ENCODE peak calls at places on chromosome 15, in ten cellular contexts. M, D, F, R, T, W, J, E, I and Q are unnamed samples.

GRCh38 chr15:31034152-31034551 is 42.7 kb upstream of the MTMR10 start:
- DNase-seq in F (no peak), I (no peak), R (no peak), W (no peak), M (no peak), E (no peak), J (no peak), T (no peak), D (no peak), Q (no peak)

GRCh38 chr15:83155937-83156336 is 48.5 kb downstream of the TM6SF1 start:
- DNase-seq in E (no peak), I (no peak), T (no peak), R (no peak), M (no peak), J (no peak), D (no peak), W (no peak), F (no peak), Q (no peak)

GRCh38 chr15:101522621-101523559 is 33.4 kb upstream of the PCSK6 start:
- DNase-seq in W (no peak), M (no peak), I (no peak), F (no peak), R (no peak), J (no peak), D (no peak), E (no peak), T (no peak), Q (no peak)

GRCh38 chr15:34976743-34977142 is 7.2 kb upstream of the AQR start:
- DNase-seq in E (no peak), I (no peak), T (no peak), J (no peak), R (no peak), M (no peak), D (no peak), F (no peak), W (no peak), Q (no peak)

GRCh38 chr15:86178845-86179244 is 99.2 kb downstream of the AGBL1 start:
- DNase-seq in D (no peak), W (no peak), J (no peak), E (no peak), I (no peak), F (no peak), R (peak), M (no peak), T (no peak), Q (no peak)

GRCh38 chr15:62999923-63000484 is 42.5 kb upstream of the TPM1 start:
- DNase-seq in F (no peak), I (no peak), R (no peak), T (no peak), W (no peak), D (no peak), M (no peak), J (no peak), E (no peak), Q (no peak)

GRCh38 chr15:69537888-69538287 is 85.3 kb downstream of the RPLP1 start:
- DNase-seq in W (no peak), J (no peak), D (no peak), F (no peak), I (no peak), M (no peak), E (no peak), T (no peak), R (no peak), Q (no peak)

GRCh38 chr15:58285921-58286278 is 145.9 kb upstream of the LIPC start:
- DNase-seq in D (no peak), T (no peak), M (no peak), W (no peak), R (no peak), E (no peak), I (no peak), J (no peak), F (no peak), Q (no peak)

GRCh38 chr15:79673416-79674123 is 223.2 kb downstream of the MTHFS start:
- DNase-seq in I (no peak), W (no peak), R (peak), T (peak), M (no peak), D (no peak), J (no peak), F (no peak), E (no peak), Q (no peak)

GRCh38 chr15:44550734-44551133 is 13.8 kb downstream of the EIF3J start:
- DNase-seq in T (no peak), W (no peak), F (no peak), E (no peak), R (no peak), D (no peak), M (no peak), I (no peak), J (no peak), Q (no peak)

GRCh38 chr15:77276943-77277342 is 143.0 kb downstream of the PEAK1 start:
- DNase-seq in W (no peak), J (no peak), M (no peak), F (no peak), D (no peak), T (no peak), E (no peak), R (no peak), I (no peak), Q (no peak)

GRCh38 chr15:25065876-25066275 is 111.1 kb downstream of the SNRPN start:
- DNase-seq in W (peak), J (no peak), F (no peak), T (no peak), I (no peak), E (no peak), M (no peak), R (no peak), D (no peak), Q (no peak)

GRCh38 chr15:61687651-61688050 is 372.6 kb downstream of the VPS13C start:
- DNase-seq in F (no peak), D (no peak), W (no peak), R (no peak), T (no peak), E (no peak), M (no peak), J (no peak), I (no peak), Q (no peak)

GRCh38 chr15:63892794-63893441 is 59.2 kb upstream of the HERC1 start:
- DNase-seq in I (no peak), J (peak), T (peak), F (no peak), E (no peak), D (no peak), M (peak), W (no peak), R (no peak), Q (peak)

GRCh38 chr15:64845183-64845611 is 3.5 kb downstream of the PLEKHO2 start:
- DNase-seq in E (no peak), F (peak), J (no peak), R (no peak), W (peak), M (no peak), I (no peak), D (peak), T (peak), Q (peak)

GRCh38 chr15:70519004-70519365 is 244.4 kb downstream of the UACA start:
- DNase-seq in D (no peak), E (no peak), I (no peak), M (no peak), F (no peak), J (no peak), R (no peak), W (peak), T (no peak), Q (no peak)

GRCh38 chr15:59994855-59995557 is 9.1 kb upstream of the FOXB1 start:
- DNase-seq in F (no peak), E (no peak), M (no peak), J (no peak), R (no peak), D (no peak), T (no peak), I (no peak), W (no peak), Q (no peak)

GRCh38 chr15:97955529-97955928 is 5.0 kb upstream of the ARRDC4 start:
- DNase-seq in T (no peak), E (no peak), I (no peak), R (no peak), F (no peak), D (no peak), M (no peak), J (no peak), W (no peak), Q (no peak)

GRCh38 chr15:81809543-81809942 is 236.3 kb downstream of the MEX3B start:
- DNase-seq in I (no peak), J (no peak), E (no peak), W (no peak), D (no peak), F (no peak), M (no peak), T (peak), R (peak), Q (no peak)

GRCh38 chr15:29278436-29279099 is 8.9 kb upstream of the NSMCE3 start:
- DNase-seq in E (no peak), R (no peak), W (no peak), J (no peak), D (no peak), T (no peak), I (no peak), F (no peak), M (no peak), Q (no peak)

GRCh38 chr15:67843571-67844387 is 3.9 kb upstream of the RNU6-1 start:
- DNase-seq in T (peak), F (peak), W (peak), R (no peak), I (peak), J (no peak), D (no peak), M (no peak), E (no peak), Q (no peak)

GRCh38 chr15:20346082-20346805 is 195.4 kb downstream of the GOLGA6L6 start:
- DNase-seq in J (no peak), F (no peak), D (peak), T (no peak), R (peak), I (no peak), E (no peak), W (peak), M (no peak), Q (peak)

GRCh38 chr15:61715082-61715481 is 345.2 kb downstream of the VPS13C start:
- DNase-seq in F (no peak), J (peak), D (no peak), M (peak), I (no peak), W (no peak), E (no peak), R (no peak), T (no peak), Q (no peak)

GRCh38 chr15:59292393-59292792 is 80.3 kb downstream of the MYO1E start:
- DNase-seq in M (no peak), T (no peak), J (no peak), E (no peak), I (no peak), D (no peak), R (no peak), F (no peak), W (no peak), Q (peak)

GRCh38 chr15:68507447-68507846 is 71.3 kb upstream of the CORO2B start:
- DNase-seq in I (peak), J (no peak), M (no peak), R (no peak), D (no peak), F (no peak), E (no peak), T (no peak), W (no peak), Q (no peak)

GRCh38 chr15:46854559-46854958 is 862.7 kb upstream of the SEMA6D start:
- DNase-seq in R (no peak), J (no peak), W (no peak), F (no peak), T (no peak), D (no peak), M (no peak), E (no peak), I (no peak), Q (no peak)

GRCh38 chr15:48627260-48627969 is 18.1 kb downstream of the FBN1 start:
- DNase-seq in D (no peak), W (no peak), J (no peak), M (no peak), E (no peak), I (no peak), T (no peak), R (no peak), F (no peak), Q (no peak)

GRCh38 chr15:58357529-58358476 is 74.0 kb upstream of the LIPC start:
- DNase-seq in F (no peak), T (no peak), W (no peak), M (no peak), D (no peak), R (peak), E (no peak), I (no peak), J (no peak), Q (no peak)

GRCh38 chr15:91710072-91710471 is 143.4 kb upstream of the SLCO3A1 start:
- DNase-seq in R (no peak), F (no peak), M (no peak), T (peak), E (no peak), D (no peak), W (no peak), J (no peak), I (no peak), Q (no peak)

GRCh38 chr15:38251726-38252480 is 733 bp upstream of the SPRED1 start:
- DNase-seq in M (peak), E (peak), W (peak), F (peak), I (peak), J (peak), R (peak), D (peak), T (peak), Q (peak)

GRCh38 chr15:99621767-99622166 is 56.0 kb downstream of the MEF2A start:
- DNase-seq in T (no peak), F (no peak), M (no peak), E (no peak), J (no peak), D (no peak), R (no peak), I (no peak), W (no peak), Q (no peak)

GRCh38 chr15:69760890-69761568 is 308.4 kb downstream of the RPLP1 start:
- DNase-seq in F (peak), W (peak), J (peak), D (peak), T (peak), I (peak), R (peak), E (no peak), M (no peak), Q (peak)

GRCh38 chr15:98419173-98419814 is 229.0 kb upstream of the IGF1R start:
- DNase-seq in R (no peak), W (no peak), T (no peak), E (no peak), D (no peak), I (no peak), J (no peak), F (no peak), M (no peak), Q (no peak)

GRCh38 chr15:40266828-40267304 is 16.0 kb downstream of the ANKRD63 start:
- DNase-seq in E (no peak), W (peak), F (peak), J (peak), I (peak), D (no peak), M (peak), R (peak), T (peak), Q (peak)

GRCh38 chr15:74616020-74616939 is 644 bp downstream of the CLK3 start:
- DNase-seq in D (peak), I (peak), W (peak), E (no peak), T (peak), F (peak), M (peak), J (peak), R (no peak), Q (peak)

GRCh38 chr15:69145694-69146492 is 14.5 kb upstream of the GLCE start:
- DNase-seq in F (no peak), T (peak), R (no peak), D (no peak), J (no peak), I (no peak), M (no peak), E (no peak), W (no peak), Q (no peak)

GRCh38 chr15:28123408-28124023 is 24.4 kb upstream of the OCA2 start:
- DNase-seq in W (no peak), I (no peak), F (peak), T (peak), D (peak), E (no peak), M (peak), R (peak), J (peak), Q (peak)

GRCh38 chr15:84570164-84570692 is 30.6 kb upstream of the ZSCAN2 start:
- DNase-seq in J (peak), F (peak), I (peak), W (peak), T (peak), E (no peak), R (peak), M (peak), D (peak), Q (no peak)
- TF ChIP-seq POLR2A in J (no peak), F (no peak), I (no peak), W (no peak), T (no peak), E (peak), R (peak), M (no peak), D (no peak), Q (no peak)

GRCh38 chr15:78440375-78441373 is 2.7 kb downstream of the IREB2 start:
- DNase-seq in D (no peak), W (no peak), T (no peak), M (no peak), E (no peak), F (no peak), R (no peak), J (no peak), I (no peak), Q (no peak)

GRCh38 chr15:78437107-78437761 is 782 bp upstream of the IREB2 start:
- DNase-seq in M (no peak), J (no peak), D (no peak), T (no peak), R (no peak), W (no peak), I (no peak), E (no peak), F (peak), Q (no peak)

GRCh38 chr15:78434134-78434533 is 3.9 kb upstream of the IREB2 start:
- DNase-seq in D (no peak), E (no peak), F (no peak), T (no peak), J (no peak), W (no peak), I (no peak), M (no peak), R (no peak), Q (no peak)

GRCh38 chr15:78438595-78439285 is 724 bp downstream of the IREB2 start:
- DNase-seq in W (no peak), R (peak), F (no peak), T (peak), D (no peak), M (peak), I (no peak), J (no peak), E (no peak), Q (no peak)

DNA sequence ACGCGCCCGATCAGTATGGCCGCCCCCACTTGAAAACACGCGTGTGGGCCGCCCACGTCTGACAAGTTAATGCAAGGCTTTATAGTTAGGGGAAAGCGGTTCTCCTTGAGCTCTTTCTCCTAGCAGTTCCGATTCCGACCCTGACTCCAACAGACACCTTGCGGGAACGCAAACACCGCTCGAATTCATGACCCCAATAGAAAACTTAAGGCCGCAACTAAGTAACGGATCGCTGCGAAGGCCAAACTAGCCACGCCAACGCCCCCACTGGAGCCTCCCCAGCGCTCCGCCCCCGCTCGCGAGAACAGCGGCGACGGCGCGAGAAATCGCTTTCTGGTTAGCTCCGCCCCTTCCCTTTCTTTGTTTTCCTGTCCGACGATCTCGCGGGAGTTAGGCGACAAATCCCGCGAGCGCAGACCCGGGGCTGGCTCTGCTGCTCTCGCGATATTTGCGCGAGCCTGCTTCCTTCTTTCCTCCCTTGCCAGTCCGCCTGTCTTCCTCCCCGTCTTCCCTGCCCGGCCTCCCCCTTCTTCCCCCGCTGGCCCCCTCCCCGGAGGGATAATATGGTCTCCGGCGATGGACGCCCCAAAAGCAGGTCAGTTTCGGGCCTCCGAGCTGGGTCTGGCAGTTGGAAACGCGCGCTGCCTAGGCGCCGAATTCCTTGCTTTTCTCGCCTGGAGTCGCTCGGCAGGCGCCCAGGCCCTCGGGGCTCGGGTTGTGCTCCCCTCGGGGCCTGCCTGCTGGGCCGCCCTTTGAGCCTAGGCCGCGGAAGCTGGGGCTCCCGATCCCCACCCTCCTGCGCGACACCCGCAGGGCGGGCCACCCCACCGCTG is at the start of gene IREB2:
- DNase-seq in J (peak), D (peak), I (peak), T (peak), M (peak), E (peak), W (peak), F (peak), R (peak), Q (peak)
- TF ChIP-seq POLR2A in J (no peak), D (peak), I (peak), T (peak), M (peak), E (peak), W (peak), F (peak), R (peak), Q (no peak)

DNA sequence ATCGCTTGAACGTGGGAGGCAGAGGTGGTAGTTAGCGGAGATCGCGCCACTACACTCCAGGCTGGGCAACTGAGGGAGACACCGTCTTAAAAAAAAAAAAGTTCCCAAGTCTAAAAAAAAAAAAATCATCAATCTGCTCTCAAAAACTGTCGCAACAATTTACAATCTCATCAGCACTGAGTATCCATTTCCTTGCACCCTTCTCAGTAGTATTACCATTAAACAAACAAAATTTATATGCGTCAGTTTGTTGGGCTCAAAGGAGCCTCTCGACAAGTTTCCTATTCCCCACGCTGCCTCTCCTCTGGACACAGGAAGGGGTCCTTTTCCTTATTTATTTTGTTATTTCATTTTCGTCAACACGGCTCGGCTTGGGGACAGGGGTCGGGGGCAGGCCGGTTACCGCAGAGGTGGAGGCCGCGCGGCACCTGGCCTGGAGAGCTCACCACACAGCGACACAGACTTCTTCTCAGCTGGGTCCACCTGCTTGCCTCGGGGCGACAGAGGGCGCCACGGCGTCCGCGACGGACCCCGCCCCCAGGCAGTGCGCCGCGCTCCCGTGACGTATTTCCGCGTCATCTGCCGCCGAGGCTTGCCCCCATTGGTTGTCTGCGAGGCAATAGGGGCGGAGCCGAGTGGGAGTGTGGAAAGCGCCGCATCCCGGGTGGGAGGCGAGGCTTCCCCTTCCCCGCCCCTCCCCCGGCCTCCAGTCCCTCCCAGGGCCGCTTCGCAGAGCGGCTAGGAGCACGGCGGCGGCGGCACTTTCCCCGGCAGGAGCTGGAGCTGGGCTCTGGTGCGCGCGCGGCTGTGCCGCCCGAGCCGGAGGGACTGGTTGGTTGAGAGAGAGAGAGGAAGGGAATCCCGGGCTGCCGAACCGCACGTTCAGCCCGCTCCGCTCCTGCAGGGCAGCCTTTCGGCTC is at the start of gene MAP2K1:
- DNase-seq in J (peak), D (peak), I (peak), R (peak), E (peak), T (peak), F (peak), M (peak), W (peak), Q (peak)
- TF ChIP-seq POLR2A in J (peak), D (peak), I (peak), R (peak), E (peak), T (peak), F (peak), M (peak), W (peak), Q (no peak)

DNA sequence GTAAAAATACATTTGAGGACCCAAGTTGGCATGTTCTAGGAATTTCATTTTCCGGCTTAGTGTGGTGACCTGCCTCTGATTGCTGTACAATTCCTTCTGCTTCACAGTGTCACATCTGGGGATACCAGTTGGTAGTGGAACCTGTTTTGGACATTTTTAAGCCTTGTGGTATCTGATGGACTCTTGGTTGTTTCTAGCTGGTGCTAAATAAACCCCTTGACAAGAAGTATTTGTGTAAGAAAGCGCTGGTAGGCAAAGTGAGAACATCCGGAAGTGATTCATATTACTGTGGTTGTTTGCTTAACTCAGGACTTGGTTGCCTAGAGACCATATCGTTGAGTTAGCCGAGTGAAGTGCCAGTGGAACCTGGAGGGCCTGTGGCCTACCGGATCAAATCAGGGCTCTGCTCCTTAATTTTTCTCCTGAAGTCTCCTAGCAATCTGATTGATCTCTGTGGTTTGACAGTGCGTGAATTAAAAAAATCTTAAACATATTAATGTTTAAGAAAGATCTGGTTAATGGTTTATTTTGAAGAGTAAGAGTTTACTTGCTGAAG is 12.8 kb downstream of the IQGAP1 start:
- DNase-seq in M (no peak), I (peak), J (peak), W (peak), E (peak), R (peak), T (peak), D (peak), F (peak), Q (peak)
- TF ChIP-seq POLR2A in M (no peak), I (peak), J (no peak), W (no peak), E (peak), R (no peak), T (no peak), D (peak), F (no peak), Q (no peak)